ENCODE peak calls at places on chromosomes 11 and 22, in five cellular contexts. S is fibroblast of lung, I is heart right ventricle, M is Peyer's patch, N is psoas muscle. U is an unnamed sample.

GRCh38 chr11:35122308-35122707 is 16.7 kb upstream of the CD44 start:
- DNase-seq in S (no peak), I (no peak), M (no peak), N (no peak), U (no peak)

GRCh38 chr11:377174-377865 is 8.0 kb downstream of the B4GALNT4 start:
- DNase-seq in S (no peak), I (peak), M (no peak), N (no peak), U (no peak)

GRCh38 chr11:14342906-14343305 is 16.1 kb downstream of the RRAS2 start:
- DNase-seq in S (peak), I (no peak), M (no peak), N (no peak), U (no peak)

GRCh38 chr22:35489225-35489624 is 51.4 kb upstream of the RASD2 start:
- DNase-seq in S (no peak), I (no peak), M (no peak), N (no peak), U (peak)

GRCh38 chr22:19823638-19824196 is 31.0 kb downstream of the GNB1L start:
- DNase-seq in S (no peak), I (no peak), M (no peak), N (no peak), U (peak)

GRCh38 chr11:112989198-112989597 is 28.0 kb downstream of the NCAM1 start:
- DNase-seq in S (no peak), I (no peak), M (no peak), N (no peak), U (no peak)

GRCh38 chr11:68889948-68890446 is 13.6 kb downstream of the MRPL21 start:
- DNase-seq in S (peak), I (peak), M (no peak), N (peak), U (no peak)

GRCh38 chr11:67486481-67487195 is 3.8 kb downstream of the AIP start:
- DNase-seq in S (no peak), I (no peak), M (peak), N (no peak), U (no peak)

DNA sequence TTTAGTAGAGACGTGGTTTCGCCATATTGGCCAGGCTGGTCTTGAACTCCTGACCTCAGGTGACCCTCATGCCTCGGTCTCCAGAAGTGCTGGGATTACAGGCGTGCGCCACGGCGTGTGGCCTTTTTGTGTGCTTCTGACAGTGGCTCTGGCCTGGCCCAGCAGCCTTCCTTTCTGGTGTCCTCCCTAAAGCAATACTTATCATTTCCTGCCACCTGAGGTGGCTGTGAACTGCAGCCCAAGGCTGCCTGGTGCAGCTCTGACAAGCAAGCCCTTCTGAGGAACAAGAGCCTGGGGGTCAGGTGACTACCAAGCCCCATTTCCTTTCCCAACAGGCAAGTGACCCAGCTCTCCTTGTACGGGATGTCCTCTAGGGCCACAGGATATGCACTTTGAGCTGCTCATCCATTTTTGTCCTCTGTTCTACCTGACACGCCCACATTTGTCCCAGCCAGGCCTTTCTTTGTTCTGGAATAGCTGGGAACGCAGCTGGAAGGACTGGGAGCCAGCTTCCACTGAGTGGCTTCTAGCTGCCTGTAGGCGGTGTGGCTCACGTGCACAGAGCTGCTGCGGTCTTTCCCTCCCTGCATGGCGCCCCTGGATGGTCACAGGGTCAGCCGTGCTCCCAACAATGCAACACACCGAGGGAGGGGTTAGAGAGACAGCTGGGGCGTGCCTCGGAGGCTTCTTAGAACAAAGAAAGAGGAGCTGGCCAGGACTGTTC is 12.3 kb upstream of the BID start:
- DNase-seq in S (peak), I (peak), M (no peak), N (peak), U (no peak)
- H3K27ac ChIP-seq in S (no peak), I (peak), M (no peak), N (peak), U (peak)

DNA sequence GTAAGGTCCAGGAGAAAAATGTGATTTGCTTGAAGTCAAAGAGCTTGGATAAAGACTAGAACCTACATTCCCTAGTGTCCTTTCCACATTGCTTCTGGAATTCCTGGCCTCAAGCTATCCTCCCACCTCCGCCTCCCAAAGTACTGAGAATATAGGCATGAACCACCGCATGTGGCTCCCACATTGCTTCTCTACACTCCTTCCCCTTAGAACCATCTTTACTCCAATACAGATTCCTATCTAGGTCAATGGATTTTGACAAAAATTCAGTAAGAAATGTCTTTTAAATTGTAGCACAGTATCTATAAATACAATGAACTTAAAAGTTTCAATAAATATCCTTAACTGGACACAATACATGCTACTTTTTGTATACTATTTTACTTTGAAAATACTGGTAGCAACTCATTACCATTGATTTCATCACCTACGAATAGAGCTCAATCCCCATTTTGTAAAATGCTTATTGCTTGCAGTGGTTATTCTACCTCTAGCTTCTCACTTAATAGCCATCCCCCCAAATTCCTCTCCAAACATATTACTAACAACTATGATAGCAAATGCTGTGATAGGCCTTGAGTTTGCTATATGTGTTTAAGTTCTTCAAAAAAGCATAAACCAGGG is 53.4 kb downstream of the GAB2 start:
- DNase-seq in S (no peak), I (no peak), M (no peak), N (no peak), U (no peak)
- TF ChIP-seq CTCF in S (no peak), I (no peak), M (no peak), N (no peak), U (no peak)

GRCh38 chr22:45549739-45550138 is 47.1 kb downstream of the FBLN1 start:
- DNase-seq in S (no peak), I (no peak), M (no peak), N (no peak), U (no peak)
- H3K27ac ChIP-seq in S (peak), I (peak), M (peak), N (no peak), U (peak)

GRCh38 chr11:129894281-129895125 is 875 bp downstream of the NFRKB start:
- DNase-seq in S (peak), I (no peak), M (no peak), N (no peak), U (peak)

GRCh38 chr11:129896062-129896461 is 684 bp upstream of the NFRKB start:
- DNase-seq in S (peak), I (no peak), M (no peak), N (no peak), U (no peak)

GRCh38 chr11:129895126-129896041 is at the start of gene NFRKB:
- DNase-seq in S (peak), I (peak), M (peak), N (peak), U (peak)
- TF ChIP-seq CTCF in S (no peak), I (peak), M (no peak), N (no peak), U (no peak)

GRCh38 chr11:17591293-17591692 is 44.2 kb downstream of the OTOG start:
- DNase-seq in S (no peak), I (no peak), M (no peak), N (no peak), U (no peak)

GRCh38 chr11:17595526-17596309 is 48.7 kb downstream of the OTOG start:
- DNase-seq in S (no peak), I (no peak), M (no peak), N (no peak), U (no peak)

GRCh38 chr11:17596310-17596669 is 49.2 kb downstream of the OTOG start:
- DNase-seq in S (no peak), I (no peak), M (no peak), N (no peak), U (no peak)

GRCh38 chr11:17594686-17595192 is 47.7 kb downstream of the OTOG start:
- DNase-seq in S (no peak), I (no peak), M (no peak), N (no peak), U (no peak)

DNA sequence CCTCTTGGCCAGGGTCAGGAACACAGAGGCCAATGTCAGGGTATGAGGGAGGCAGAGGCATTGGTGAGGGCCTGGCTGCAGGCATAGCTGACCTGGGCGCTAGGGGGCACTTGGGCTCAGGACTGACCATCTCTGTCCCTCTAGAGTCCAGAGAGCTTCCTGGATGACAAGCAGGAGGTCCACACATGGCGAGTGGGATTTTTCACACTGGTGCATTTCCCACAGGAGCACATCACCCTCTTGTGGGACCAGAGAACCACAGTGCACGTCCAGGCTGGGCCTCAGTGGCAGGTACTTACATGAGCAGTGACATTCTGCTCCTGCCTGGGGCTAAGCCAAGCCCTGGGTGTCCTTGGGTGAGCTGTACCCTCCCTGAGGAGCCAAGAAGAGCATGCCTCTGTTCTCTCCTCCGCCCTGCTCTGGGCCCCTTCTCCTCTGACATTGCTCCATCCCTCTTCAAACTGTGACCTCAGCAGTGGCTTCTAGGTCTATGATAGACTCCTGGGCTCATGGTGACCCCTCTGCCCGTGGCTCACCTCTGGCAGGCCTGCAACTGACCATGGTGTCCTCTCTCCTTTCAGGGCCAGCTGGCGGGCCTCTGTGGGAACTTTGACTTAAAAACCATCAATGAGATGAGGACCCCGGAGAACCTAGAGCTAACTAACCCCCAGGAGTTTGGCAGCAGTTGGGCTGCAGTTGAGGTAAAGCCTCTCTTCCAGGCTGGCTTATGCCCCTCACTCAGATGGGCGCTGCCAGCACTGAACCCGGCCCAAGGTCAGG is 46.6 kb downstream of the OTOG start:
- DNase-seq in S (no peak), I (no peak), M (no peak), N (no peak), U (no peak)
- H3K27ac ChIP-seq in S (no peak), I (no peak), M (no peak), N (no peak), U (no peak)

DNA sequence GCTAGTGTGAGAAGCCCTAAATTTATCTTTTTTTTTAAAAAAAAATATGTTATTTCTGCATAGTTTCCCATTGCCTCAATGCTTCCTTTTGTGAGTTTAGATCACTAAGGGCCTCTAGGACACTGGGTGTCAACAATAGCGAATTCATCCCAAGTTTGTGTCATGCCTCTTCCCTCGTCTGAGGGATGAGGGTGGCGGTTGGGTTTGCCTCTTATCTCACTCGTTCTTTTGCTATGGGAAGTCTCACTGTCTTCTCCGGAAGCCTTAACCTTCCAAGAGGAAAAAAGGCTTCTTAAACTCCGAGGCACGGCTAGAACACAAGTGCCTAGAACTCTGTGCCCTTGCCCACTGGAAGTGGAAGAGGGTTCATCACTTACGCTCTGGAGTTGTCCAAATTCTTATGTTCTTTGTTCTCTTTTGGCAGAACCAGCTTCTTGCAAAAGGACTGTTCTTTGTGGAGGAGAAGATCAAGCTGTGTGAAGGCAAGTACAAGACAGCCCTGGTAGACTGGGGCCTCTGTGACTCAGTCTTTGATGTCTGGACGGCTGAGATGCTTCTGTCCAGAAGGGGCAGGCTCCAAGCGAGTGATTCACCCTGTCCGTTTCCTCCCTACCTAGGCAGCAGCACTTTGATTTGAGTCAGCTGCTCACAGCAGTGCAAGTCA is 78.5 kb downstream of the TRAF6 start:
- DNase-seq in S (peak), I (no peak), M (no peak), N (peak), U (peak)
- TF ChIP-seq CTCF in S (no peak), I (no peak), M (no peak), N (no peak), U (peak)

U was measured in RWPE1.